ENCODE peak calls at places on chromosomes 7 and 10, in ten cellular contexts. W is naive thymus-derived CD4-positive, alpha-beta T cell; E is activated T-cell treated with anti-CD3 and anti-CD28 coated beads, Interleukin-2, amount 50 U/mL, for 1 hour; M is T-helper 2 cell; T is KBM-7; R is activated T-helper 1 cell treated with anti-CD3 and anti-CD28 coated beads, Interleukin-2, amount 50 U/mL, for 16 hours; S is AG08395; F is GOT3; Y is hypothalamus; A is WTC11. O is an unnamed sample.

GRCh38 chr10:124997246-124997790 is 55.4 kb downstream of the ZRANB1 start:
- DNase-seq in R (no peak), A (no peak), S (no peak), W (no peak), E (peak), M (no peak), F (no peak), Y (no peak), T (no peak), O (no peak)

GRCh38 chr7:73701357-73701995 is 18.0 kb downstream of the STX1A start:
- DNase-seq in S (peak), E (peak), R (no peak), W (no peak), M (no peak), A (peak), T (peak), Y (no peak), F (no peak), O (peak)

GRCh38 chr7:31735991-31736982 is 49.3 kb downstream of the PPP1R17 start:
- DNase-seq in W (no peak), S (peak), F (peak), A (peak), M (no peak), Y (peak), E (no peak), R (no peak), T (peak), O (peak)

GRCh38 chr7:112118581-112119566 is 87.3 kb downstream of the DOCK4 start:
- DNase-seq in S (no peak), Y (no peak), M (no peak), E (no peak), T (no peak), W (no peak), A (no peak), R (no peak), F (no peak), O (no peak)

GRCh38 chr10:42790835-42791234 is 8.2 kb downstream of the BMS1 start:
- DNase-seq in Y (no peak), E (no peak), T (no peak), R (no peak), S (no peak), M (no peak), W (no peak), A (no peak), F (no peak), O (no peak)

GRCh38 chr7:22292519-22292918 is 64.4 kb downstream of the RAPGEF5 start:
- DNase-seq in R (no peak), W (no peak), Y (no peak), F (no peak), S (no peak), E (no peak), T (no peak), A (no peak), M (no peak), O (no peak)

GRCh38 chr7:24962418-24962962 is 17.5 kb downstream of the OSBPL3 start:
- DNase-seq in M (no peak), T (no peak), W (no peak), F (no peak), R (no peak), S (no peak), E (no peak), A (no peak), Y (no peak), O (no peak)

GRCh38 chr10:22986771-22987542 is 59.1 kb downstream of the ARMC3 start:
- DNase-seq in S (peak), F (no peak), M (no peak), E (no peak), Y (no peak), R (no peak), W (peak), A (no peak), T (peak), O (peak)

GRCh38 chr7:151838861-151839381 is 38.0 kb downstream of the PRKAG2 start:
- DNase-seq in E (peak), S (no peak), W (peak), T (peak), A (no peak), Y (no peak), M (peak), R (no peak), F (no peak), O (no peak)

GRCh38 chr10:13087986-13088618 is 11.9 kb upstream of the OPTN start:
- DNase-seq in W (no peak), F (no peak), M (no peak), S (peak), A (no peak), E (no peak), T (no peak), R (no peak), Y (no peak), O (no peak)

GRCh38 chr10:115432188-115432819 is 339.1 kb downstream of the ATRNL1 start:
- DNase-seq in F (no peak), M (no peak), E (no peak), Y (no peak), A (no peak), S (peak), W (no peak), T (peak), R (no peak), O (peak)

GRCh38 chr7:13829914-13830603 is 159.4 kb downstream of the ETV1 start:
- DNase-seq in T (no peak), E (no peak), S (no peak), M (no peak), R (no peak), Y (no peak), W (no peak), F (no peak), A (no peak), O (no peak)

GRCh38 chr10:90742189-90742588 is 115.7 kb downstream of the HTR7 start:
- DNase-seq in M (no peak), S (peak), W (no peak), A (no peak), T (no peak), R (no peak), Y (no peak), F (no peak), E (no peak), O (no peak)

GRCh38 chr7:18515067-18515466 is 19.5 kb downstream of the HDAC9 start:
- DNase-seq in M (no peak), T (no peak), A (no peak), R (no peak), W (no peak), E (no peak), S (no peak), F (no peak), Y (no peak), O (no peak)

GRCh38 chr7:133365892-133366291 is 113.0 kb downstream of the EXOC4 start:
- DNase-seq in E (no peak), T (no peak), M (no peak), A (no peak), R (no peak), S (no peak), W (no peak), Y (no peak), F (no peak), O (no peak)

GRCh38 chr10:12348870-12349627 is at the start of gene CAMK1D:
- DNase-seq in R (peak), W (peak), Y (peak), E (peak), F (peak), M (peak), T (no peak), S (peak), A (peak), O (peak)

GRCh38 chr7:9240016-9240415 is 806.6 kb downstream of the NXPH1 start:
- DNase-seq in T (no peak), R (no peak), A (no peak), W (no peak), E (no peak), S (no peak), Y (no peak), M (no peak), F (no peak), O (peak)

GRCh38 chr7:130432886-130433285 is 7.9 kb downstream of the CEP41 start:
- DNase-seq in F (no peak), M (no peak), E (no peak), W (no peak), T (no peak), A (no peak), S (no peak), Y (no peak), R (no peak), O (no peak)

GRCh38 chr10:66928000-66928770 is 2.3 kb downstream of the LRRTM3 start:
- DNase-seq in W (no peak), M (no peak), F (no peak), E (no peak), T (no peak), A (peak), S (no peak), R (no peak), Y (no peak), O (no peak)

GRCh38 chr7:123871998-123872867 is 27.3 kb downstream of the HYAL4 start:
- DNase-seq in F (no peak), A (peak), S (peak), E (no peak), R (no peak), W (peak), M (no peak), Y (no peak), T (peak), O (peak)

GRCh38 chr7:134029743-134030142 is 97.4 kb upstream of the LRGUK start:
- DNase-seq in F (no peak), R (no peak), E (no peak), A (no peak), Y (no peak), S (no peak), T (no peak), W (no peak), M (no peak), O (no peak)

GRCh38 chr7:10181996-10182395 is 791.7 kb upstream of the PHF14 start:
- DNase-seq in M (no peak), A (no peak), S (no peak), T (no peak), W (no peak), E (no peak), R (no peak), F (no peak), Y (no peak), O (no peak)

GRCh38 chr7:150940446-150941102 is 37.5 kb downstream of the KCNH2 start:
- DNase-seq in R (no peak), F (no peak), W (no peak), M (no peak), Y (no peak), T (no peak), S (no peak), A (no peak), E (peak), O (no peak)

GRCh38 chr7:140049339-140050024 is 13.3 kb downstream of the PARP12 start:
- DNase-seq in E (no peak), Y (no peak), F (no peak), S (no peak), M (no peak), A (no peak), R (no peak), W (no peak), T (no peak), O (no peak)

GRCh38 chr10:66151346-66151745 is 774.5 kb upstream of the LRRTM3 start:
- DNase-seq in W (no peak), M (no peak), Y (no peak), A (no peak), F (no peak), T (no peak), R (no peak), E (no peak), S (no peak), O (no peak)

GRCh38 chr10:8950978-8951377 is 896.5 kb downstream of the GATA3 start:
- DNase-seq in A (no peak), R (no peak), W (no peak), S (no peak), E (no peak), Y (no peak), M (no peak), T (no peak), F (no peak), O (no peak)

GRCh38 chr7:112937651-112938390 is 147.6 kb upstream of the TMEM168 start:
- DNase-seq in T (no peak), A (no peak), R (no peak), F (no peak), E (no peak), W (peak), M (no peak), Y (no peak), S (peak), O (no peak)

O was measured in SK-MEL-5.